ENCODE peak calls at places on chromosomes 16 and 17, in nine cellular contexts. X, N, P, G, Y, W, R, Q and V are unnamed samples.
A peak's percentile ranks its signal among the peaks of the same experiment; 100 is the strongest.

GRCh38 chr17:74736423-74737298 is at the start of gene RAB37:
- DNase-seq in Y (peak; percentile 95), Q (no peak), P (no peak), X (peak; percentile 75), G (no peak), R (no peak), W (no peak), N (no peak), V (peak; percentile 89)

GRCh38 chr17:62673614-62674362 is 46.3 kb downstream of the MRC2 start:
- DNase-seq in Y (peak; percentile 42), X (peak; percentile 24), N (no peak), Q (no peak), P (no peak), G (no peak), W (no peak), R (no peak), V (no peak)

GRCh38 chr17:66533572-66533971 is 231.2 kb downstream of the PRKCA start:
- DNase-seq in W (peak; percentile 55), P (no peak), X (no peak), Y (no peak), G (peak; percentile 73), N (no peak), Q (no peak), R (no peak), V (no peak)

GRCh38 chr16:85424260-85425060 is 188.7 kb upstream of the GSE1 start:
- DNase-seq in X (peak; percentile 47), N (no peak), Q (no peak), P (no peak), Y (no peak), G (no peak), R (no peak), W (no peak), V (peak; percentile 71)

GRCh38 chr16:81189100-81189664 is 49.3 kb upstream of the BCO1 start:
- DNase-seq in N (no peak), P (peak; percentile 67), Y (no peak), W (peak; percentile 96), Q (no peak), R (no peak), G (peak; percentile 48), X (peak; percentile 71), V (no peak)

GRCh38 chr16:3518292-3518982 is 17.6 kb downstream of the CLUAP1 start:
- DNase-seq in N (no peak), G (no peak), W (no peak), X (no peak), Y (no peak), Q (no peak), P (no peak), R (no peak), V (no peak)

GRCh38 chr17:62611767-62612166 is 15.7 kb upstream of the MRC2 start:
- DNase-seq in G (no peak), X (no peak), W (no peak), R (no peak), Y (no peak), Q (no peak), N (no peak), P (no peak), V (no peak)

GRCh38 chr17:37888881-37889280 is 35.3 kb upstream of the TBC1D3K start:
- DNase-seq in W (no peak), R (no peak), N (peak; percentile 68), Q (peak; percentile 79), Y (no peak), G (no peak), X (no peak), P (no peak), V (no peak)

GRCh38 chr16:89917773-89918452 is 749 bp upstream of the MC1R start:
- DNase-seq in Y (peak; percentile 43), W (peak; percentile 95), X (peak; percentile 87), P (peak; percentile 65), G (peak; percentile 73), R (no peak), Q (peak; percentile 78), N (peak; percentile 39), V (no peak)

GRCh38 chr17:33725675-33726271 is 432.7 kb upstream of the ASIC2 start:
- DNase-seq in X (peak; percentile 51), P (peak; percentile 10), W (peak; percentile 14), Q (peak; percentile 6), N (no peak), G (peak; percentile 17), R (no peak), Y (peak; percentile 64), V (no peak)

DNA sequence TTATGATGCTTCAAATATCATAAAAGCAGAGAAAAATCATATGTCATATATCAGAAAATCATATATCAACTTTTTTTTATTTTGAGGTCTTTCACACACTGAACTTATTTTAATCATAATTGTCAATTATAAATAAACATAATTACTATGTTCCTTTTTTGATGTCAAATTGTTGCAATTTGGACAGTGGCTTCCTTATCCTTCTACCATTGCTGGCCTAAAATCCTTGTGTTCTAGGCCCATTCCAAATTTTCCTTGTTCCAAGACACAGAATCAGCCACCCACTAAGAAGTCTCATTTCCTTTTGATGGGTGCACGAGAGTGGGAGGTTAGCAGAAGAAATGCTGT is 28.9 kb downstream of the G6PC1 start:
- DNase-seq in N (no peak), R (no peak), P (no peak), G (no peak), W (no peak), Y (no peak), X (no peak), Q (no peak), V (no peak)
- TF ChIP-seq CTCF in N (no peak), R (no peak), P (no peak), G (no peak), W (no peak), Y (no peak), X (no peak), Q (no peak), V (peak; percentile 58)

GRCh38 chr16:88339926-88340754 is 42.6 kb upstream of the ZNF469 start:
- DNase-seq in R (no peak), N (no peak), W (no peak), Y (peak; percentile 17), Q (no peak), P (no peak), X (no peak), G (no peak), V (peak; percentile 75)

GRCh38 chr16:88338896-88339295 is 43.9 kb upstream of the ZNF469 start:
- DNase-seq in G (no peak), W (no peak), Y (no peak), N (no peak), Q (no peak), R (no peak), X (no peak), P (no peak), V (peak; percentile 74)

GRCh38 chr16:88337538-88337937 is 45.2 kb upstream of the ZNF469 start:
- DNase-seq in W (no peak), N (no peak), R (no peak), P (no peak), Y (no peak), Q (no peak), G (no peak), X (no peak), V (no peak)

GRCh38 chr16:88337021-88337420 is 45.7 kb upstream of the ZNF469 start:
- DNase-seq in Q (no peak), R (no peak), Y (no peak), W (no peak), G (peak; percentile 10), N (no peak), P (no peak), X (no peak), V (no peak)

GRCh38 chr16:88338111-88338510 is 44.6 kb upstream of the ZNF469 start:
- DNase-seq in X (no peak), W (no peak), R (no peak), Q (no peak), Y (no peak), P (no peak), G (no peak), N (no peak), V (peak; percentile 79)
- TF ChIP-seq CTCF in X (no peak), W (no peak), R (no peak), Q (peak; percentile 23), Y (no peak), P (no peak), G (no peak), N (no peak), V (no peak)

GRCh38 chr16:1597154-1597553 is 14.7 kb downstream of the IFT140 start:
- DNase-seq in W (no peak), R (no peak), Q (no peak), G (no peak), Y (no peak), N (no peak), X (no peak), P (no peak), V (no peak)
- TF ChIP-seq CTCF in W (no peak), R (no peak), Q (no peak), G (no peak), Y (no peak), N (no peak), X (no peak), P (no peak), V (no peak)

DNA sequence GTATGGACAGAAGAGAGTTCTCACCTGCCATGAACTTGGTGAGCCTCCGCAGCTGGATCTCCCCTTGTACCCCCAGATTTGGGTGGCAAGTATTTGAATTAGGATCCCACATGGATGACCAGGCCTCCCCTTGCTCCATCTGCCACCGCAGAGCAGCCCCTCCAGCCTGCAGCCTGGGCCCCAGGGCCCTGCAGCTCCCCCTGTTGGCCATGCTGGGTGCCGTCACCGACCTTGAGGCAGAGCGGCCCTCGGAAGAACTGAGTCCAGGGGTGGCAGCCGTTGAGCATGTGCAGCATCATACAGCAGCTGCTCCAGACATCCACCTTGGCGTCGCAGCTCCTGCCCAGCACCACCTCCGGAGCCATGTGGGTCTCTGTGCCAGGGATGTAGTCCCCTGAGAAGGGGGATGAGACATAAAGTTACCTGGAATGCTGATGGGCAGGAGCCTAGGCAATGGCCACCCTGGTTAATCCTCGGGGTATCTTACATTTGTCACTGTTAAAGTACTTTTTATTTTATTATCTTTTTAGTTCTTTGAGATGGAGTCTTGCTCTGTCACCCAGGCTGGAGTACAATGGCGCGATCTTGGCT is 9.0 kb upstream of the SPATA32 start:
- DNase-seq in G (no peak), W (no peak), Y (peak; percentile 66), R (no peak), P (no peak), N (no peak), Q (no peak), X (no peak), V (no peak)
- TF ChIP-seq CTCF in G (peak; percentile 47), W (peak; percentile 63), Y (peak; percentile 95), R (peak; percentile 69), P (peak; percentile 61), N (peak; percentile 47), Q (peak; percentile 74), X (peak; percentile 59), V (peak; percentile 70)

DNA sequence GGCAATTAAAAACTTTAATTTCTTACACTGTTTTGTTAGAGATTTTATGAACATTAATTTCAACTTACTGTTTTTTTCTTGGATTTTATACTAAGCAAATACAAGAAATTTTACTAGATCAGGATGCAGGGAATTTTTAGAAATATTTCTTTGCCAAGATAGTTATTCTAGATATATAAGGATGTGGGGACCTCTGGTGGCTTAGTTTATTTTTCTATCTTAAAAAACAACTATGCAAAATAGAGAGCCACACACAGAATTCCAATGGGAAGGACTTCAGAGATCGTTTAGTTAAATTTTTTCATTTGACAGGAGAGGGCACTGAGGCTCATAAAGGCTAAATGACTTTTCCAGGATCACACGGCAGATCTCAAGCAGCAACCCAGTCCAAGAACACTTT is 23.0 kb upstream of the CAPNS2 start:
- DNase-seq in N (no peak), R (no peak), P (no peak), W (peak; percentile 72), Q (peak; percentile 34), G (peak; percentile 41), Y (no peak), X (no peak), V (no peak)
- TF ChIP-seq CTCF in N (peak; percentile 11), R (no peak), P (peak; percentile 69), W (peak; percentile 15), Q (no peak), G (peak; percentile 59), Y (no peak), X (peak; percentile 26), V (peak; percentile 90)

GRCh38 chr17:51425793-51426192 is 165.4 kb downstream of the UTP18 start:
- DNase-seq in P (no peak), Y (no peak), X (no peak), Q (no peak), N (no peak), G (no peak), W (no peak), R (no peak), V (no peak)
- TF ChIP-seq CTCF in P (no peak), Y (no peak), X (no peak), Q (no peak), N (no peak), G (no peak), W (no peak), R (no peak), V (no peak)